ENCODE peak calls at places on chromosomes 13 and 19, in four cellular contexts. Z is nephron progenitor cell, T is neural progenitor cell, S is heart right ventricle. W is an unnamed sample.

GRCh38 chr13:112924365-112924764 is 44.6 kb upstream of the MCF2L start:
- DNase-seq in Z (no peak), T (no peak), S (no peak), W (no peak)

GRCh38 chr19:41533691-41534090 is 42.3 kb upstream of the CEACAM21 start:
- DNase-seq in Z (no peak), T (no peak), S (no peak), W (no peak)

GRCh38 chr13:84137292-84137691 is 255.0 kb upstream of the SLITRK1 start:
- DNase-seq in Z (no peak), T (no peak), S (no peak), W (no peak)

GRCh38 chr13:100209857-100210580 is 121.1 kb downstream of the PCCA start:
- DNase-seq in Z (no peak), T (no peak), S (no peak), W (peak)

GRCh38 chr19:55585658-55586339 is 5.2 kb upstream of the ZNF579 start:
- DNase-seq in Z (peak), T (peak), S (peak), W (no peak)

GRCh38 chr13:45086484-45086883 is 33.8 kb upstream of the GTF2F2 start:
- DNase-seq in Z (no peak), T (no peak), S (no peak), W (no peak)

GRCh38 chr13:61761690-61762089 is 346.0 kb upstream of the PCDH20 start:
- DNase-seq in Z (no peak), T (no peak), S (no peak), W (no peak)

GRCh38 chr13:112651306-112651705 is 38.5 kb upstream of the ATP11A start:
- DNase-seq in Z (no peak), T (no peak), S (no peak), W (no peak)

GRCh38 chr13:84192125-84192524 is 309.9 kb upstream of the SLITRK1 start:
- DNase-seq in Z (no peak), T (no peak), S (no peak), W (peak)

GRCh38 chr13:85528578-85529215 is 270.5 kb downstream of the SLITRK6 start:
- DNase-seq in Z (no peak), T (no peak), S (no peak), W (peak)

GRCh38 chr13:35165205-35165604 is 223.1 kb downstream of the NBEA start:
- DNase-seq in Z (no peak), T (peak), S (no peak), W (no peak)

GRCh38 chr13:34589581-34589980 is 352.5 kb upstream of the NBEA start:
- DNase-seq in Z (no peak), T (no peak), S (no peak), W (no peak)

GRCh38 chr19:11735375-11735774 is 3.4 kb downstream of the ZNF823 start:
- DNase-seq in Z (no peak), T (no peak), S (no peak), W (no peak)

GRCh38 chr19:50952890-50953289 is at the start of gene KLK5:
- DNase-seq in Z (no peak), T (no peak), S (no peak), W (no peak)

GRCh38 chr19:15398501-15399233 is 19.1 kb upstream of the AKAP8 start:
- DNase-seq in Z (no peak), T (no peak), S (no peak), W (no peak)

GRCh38 chr13:21997726-21998125 is 326.9 kb downstream of the FGF9 start:
- DNase-seq in Z (no peak), T (no peak), S (no peak), W (no peak)

GRCh38 chr19:16897572-16898056 is 8.8 kb downstream of the F2RL3 start:
- DNase-seq in Z (no peak), T (no peak), S (no peak), W (no peak)

GRCh38 chr13:44620057-44620456 is 43.9 kb upstream of the TSC22D1 start:
- DNase-seq in Z (no peak), T (peak), S (no peak), W (no peak)

GRCh38 chr19:18204394-18205179 is 745 bp upstream of the RAB3A start:
- DNase-seq in Z (peak), T (peak), S (peak), W (no peak)

GRCh38 chr19:1045247-1045603 is 5.3 kb downstream of the ABCA7 start:
- DNase-seq in Z (peak), T (peak), S (no peak), W (no peak)

GRCh38 chr13:100721885-100722512 is 47.4 kb upstream of the TMTC4 start:
- DNase-seq in Z (peak), T (peak), S (no peak), W (peak)

GRCh38 chr19:17184381-17184841 is 30.7 kb upstream of the USE1 start:
- DNase-seq in Z (no peak), T (no peak), S (no peak), W (no peak)

GRCh38 chr19:5339950-5340636 is 519 bp downstream of the PTPRS start:
- DNase-seq in Z (peak), T (peak), S (no peak), W (no peak)

GRCh38 chr13:110644892-110645521 is 29.7 kb downstream of the NAXD start:
- DNase-seq in Z (peak), T (peak), S (peak), W (peak)

GRCh38 chr19:3696660-3696995 is 3.6 kb downstream of the PIP5K1C start:
- DNase-seq in Z (no peak), T (no peak), S (no peak), W (no peak)

GRCh38 chr19:11745871-11746270 is 7.1 kb upstream of the ZNF823 start:
- DNase-seq in Z (no peak), T (no peak), S (no peak), W (no peak)

GRCh38 chr19:5023128-5023571 is 54.2 kb downstream of the KDM4B start:
- DNase-seq in Z (no peak), T (no peak), S (no peak), W (no peak)

GRCh38 chr13:81275666-81276258 is 934.8 kb upstream of the SPRY2 start:
- DNase-seq in Z (peak), T (no peak), S (no peak), W (no peak)

GRCh38 chr19:873084-874019 is 13.9 kb downstream of the CFD start:
- DNase-seq in Z (no peak), T (peak), S (no peak), W (peak)

GRCh38 chr13:21674271-21675009 is 3.6 kb downstream of the FGF9 start:
- DNase-seq in Z (peak), T (peak), S (peak), W (no peak)

GRCh38 chr19:2273356-2274184 is 8.4 kb downstream of the PEAK3 start:
- DNase-seq in Z (peak), T (peak), S (peak), W (no peak)

GRCh38 chr13:25227690-25228089 is 55.6 kb upstream of the AMER2 start:
- DNase-seq in Z (no peak), T (no peak), S (no peak), W (no peak)

GRCh38 chr13:73365240-73365639 is 306.4 kb downstream of the KLF5 start:
- DNase-seq in Z (no peak), T (no peak), S (no peak), W (no peak)

GRCh38 chr19:1103691-1104451 is at the start of gene GPX4:
- DNase-seq in Z (peak), T (peak), S (peak), W (peak)

GRCh38 chr13:109691689-109692088 is 94.7 kb downstream of the IRS2 start:
- DNase-seq in Z (no peak), T (no peak), S (no peak), W (no peak)

DNA sequence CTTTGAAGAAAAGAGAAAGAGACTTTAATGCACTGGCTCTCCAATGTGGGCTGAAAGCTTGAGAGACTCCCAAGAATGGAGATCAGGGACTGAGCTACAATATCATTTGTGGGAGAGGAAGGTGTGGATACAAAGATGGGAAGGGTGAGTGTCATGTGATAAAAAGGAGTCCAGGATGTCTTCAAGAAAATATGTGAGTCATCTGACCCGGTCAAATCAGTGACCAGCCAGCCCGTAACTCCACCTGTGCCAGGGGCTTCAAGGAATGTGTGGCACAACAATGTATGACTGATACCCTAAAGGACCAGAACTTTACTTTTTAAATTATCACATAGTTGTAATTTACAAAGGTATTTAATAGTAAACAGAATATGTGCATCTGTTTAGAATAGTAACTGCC is 97.2 kb downstream of the DOCK9 start:
- DNase-seq in Z (no peak), T (no peak), S (no peak), W (no peak)
- TF ChIP-seq CTCF in Z (no peak), T (no peak), S (no peak), W (no peak)

DNA sequence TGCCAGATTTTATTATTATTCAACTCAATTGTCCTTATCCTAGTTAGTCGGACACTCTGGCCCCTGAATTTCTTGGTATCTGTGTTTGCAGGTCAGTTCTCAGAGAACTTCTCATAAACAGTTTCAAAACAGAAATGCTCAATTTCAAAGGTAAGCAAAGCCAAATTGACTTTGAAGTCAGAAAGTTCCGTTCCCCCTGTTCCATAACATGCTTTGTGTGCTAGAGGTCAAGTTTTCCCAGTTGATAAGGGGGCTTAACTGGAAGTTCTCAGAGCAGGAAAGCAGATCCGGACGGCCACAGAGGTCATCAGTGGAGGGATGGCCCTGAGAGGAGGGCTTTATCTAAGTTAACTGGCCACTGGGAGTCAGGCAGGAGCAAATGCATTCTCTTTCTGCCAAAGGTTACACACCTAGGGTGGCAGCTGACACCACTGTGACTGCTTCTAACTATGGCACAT is 417.2 kb downstream of the COG6 start:
- DNase-seq in Z (no peak), T (no peak), S (no peak), W (no peak)
- TF ChIP-seq CTCF in Z (no peak), T (no peak), S (no peak), W (no peak)

DNA sequence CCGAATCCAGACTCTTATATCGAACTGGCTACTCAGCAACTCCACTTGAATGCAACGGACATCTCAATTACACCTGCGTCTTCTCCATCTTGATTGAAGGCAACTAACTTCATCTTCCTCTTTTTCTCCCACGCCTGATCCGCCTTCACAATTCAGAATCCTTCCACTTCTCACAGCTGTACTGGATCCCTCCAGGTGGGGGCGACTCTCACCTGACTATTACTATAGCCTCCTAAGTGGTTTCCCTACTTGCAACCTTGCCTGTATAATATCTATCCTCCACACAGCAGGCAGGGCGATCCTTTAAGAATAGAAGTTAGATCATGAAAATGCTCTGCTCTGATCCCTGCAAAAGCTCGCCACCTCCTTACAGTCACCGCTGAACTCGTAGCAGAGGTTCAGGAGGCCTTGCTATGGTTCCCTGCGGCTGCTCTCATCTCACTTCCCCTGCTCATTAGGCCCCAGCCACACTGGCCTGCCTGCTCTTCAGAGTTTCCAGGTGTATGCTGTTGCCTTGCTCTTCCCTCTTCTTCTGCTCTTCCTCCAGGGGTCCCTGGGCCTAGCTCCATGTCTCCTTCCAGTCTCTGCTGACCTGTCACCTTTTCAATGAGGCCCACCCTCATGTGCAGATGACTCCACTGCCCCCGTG is 31.9 kb downstream of the RFXAP start:
- DNase-seq in Z (peak), T (peak), S (no peak), W (no peak)
- TF ChIP-seq CTCF in Z (peak), T (peak), S (peak), W (peak)

GRCh38 chr19:13153627-13154240 is 3.5 kb downstream of the IER2 start:
- DNase-seq in Z (peak), T (no peak), S (peak), W (no peak)
- TF ChIP-seq CTCF in Z (no peak), T (peak), S (no peak), W (no peak)

GRCh38 chr19:39037194-39037593 is 4.8 kb upstream of the FBXO27 start:
- DNase-seq in Z (no peak), T (no peak), S (no peak), W (no peak)

GRCh38 chr19:39032164-39032918 is at the start of gene FBXO27:
- DNase-seq in Z (peak), T (peak), S (peak), W (no peak)

GRCh38 chr19:39038098-39038497 is 5.7 kb upstream of the FBXO27 start:
- DNase-seq in Z (peak), T (peak), S (no peak), W (no peak)
- TF ChIP-seq CTCF in Z (no peak), T (no peak), S (no peak), W (peak)

W was measured in AG09319.